ENCODE peak calls at places on chromosomes 7 and 10, in ten cellular contexts. One of them, this sample, is unnamed.

GRCh38 chr10:59773088-59773487 is 19.8 kb upstream of the MRLN start:
- DNase-seq in activated CD4-positive, CD25-positive, alpha-beta regulatory T cell: no peak
- DNase-seq in cardiac fibroblast: no peak
- DNase-seq in NCI-H2107: no peak
- DNase-seq in H7: no peak
- DNase-seq in iPS-NIHi11: no peak
- DNase-seq in HCT116: no peak
- DNase-seq in activated naive CD8-positive, alpha-beta T cell treated with anti-CD3 and anti-CD28 coated beads, Interleukin-2, amount 50 U/mL, for 16 hours: no peak
- DNase-seq in ELF-1: no peak
- DNase-seq in GM12891: no peak
- DNase-seq in this sample: no peak

GRCh38 chr7:95794917-95795515 is 22.7 kb downstream of the DYNC1I1 start:
- DNase-seq in H7: peak
- DNase-seq in activated CD4-positive, CD25-positive, alpha-beta regulatory T cell: no peak
- DNase-seq in HCT116: peak
- DNase-seq in cardiac fibroblast: peak
- DNase-seq in activated naive CD8-positive, alpha-beta T cell treated with anti-CD3 and anti-CD28 coated beads, Interleukin-2, amount 50 U/mL, for 16 hours: no peak
- DNase-seq in GM12891: no peak
- DNase-seq in NCI-H2107: no peak
- DNase-seq in iPS-NIHi11: peak
- DNase-seq in ELF-1: peak
- DNase-seq in this sample: peak

GRCh38 chr7:75957021-75957736 is 37.2 kb downstream of the TMEM120A start:
- DNase-seq in ELF-1: peak
- DNase-seq in HCT116: no peak
- DNase-seq in activated naive CD8-positive, alpha-beta T cell treated with anti-CD3 and anti-CD28 coated beads, Interleukin-2, amount 50 U/mL, for 16 hours: no peak
- DNase-seq in iPS-NIHi11: no peak
- DNase-seq in H7: peak
- DNase-seq in cardiac fibroblast: peak
- DNase-seq in activated CD4-positive, CD25-positive, alpha-beta regulatory T cell: no peak
- DNase-seq in NCI-H2107: no peak
- DNase-seq in GM12891: no peak
- DNase-seq in this sample: no peak

GRCh38 chr7:132276252-132276651 is 300.0 kb downstream of the PLXNA4 start:
- DNase-seq in H7: no peak
- DNase-seq in GM12891: no peak
- DNase-seq in NCI-H2107: no peak
- DNase-seq in ELF-1: no peak
- DNase-seq in HCT116: no peak
- DNase-seq in activated CD4-positive, CD25-positive, alpha-beta regulatory T cell: no peak
- DNase-seq in cardiac fibroblast: no peak
- DNase-seq in iPS-NIHi11: no peak
- DNase-seq in activated naive CD8-positive, alpha-beta T cell treated with anti-CD3 and anti-CD28 coated beads, Interleukin-2, amount 50 U/mL, for 16 hours: no peak
- DNase-seq in this sample: no peak

GRCh38 chr7:158586499-158587191 is 978 bp downstream of the PTPRN2 start:
- DNase-seq in NCI-H2107: no peak
- DNase-seq in activated CD4-positive, CD25-positive, alpha-beta regulatory T cell: no peak
- DNase-seq in GM12891: no peak
- DNase-seq in ELF-1: no peak
- DNase-seq in H7: peak
- DNase-seq in cardiac fibroblast: no peak
- DNase-seq in activated naive CD8-positive, alpha-beta T cell treated with anti-CD3 and anti-CD28 coated beads, Interleukin-2, amount 50 U/mL, for 16 hours: no peak
- DNase-seq in HCT116: no peak
- DNase-seq in iPS-NIHi11: no peak
- DNase-seq in this sample: no peak

GRCh38 chr10:71084061-71084817 is 128.1 kb upstream of the UNC5B start:
- DNase-seq in NCI-H2107: no peak
- DNase-seq in H7: peak
- DNase-seq in activated CD4-positive, CD25-positive, alpha-beta regulatory T cell: no peak
- DNase-seq in GM12891: no peak
- DNase-seq in HCT116: no peak
- DNase-seq in ELF-1: peak
- DNase-seq in cardiac fibroblast: no peak
- DNase-seq in iPS-NIHi11: peak
- DNase-seq in activated naive CD8-positive, alpha-beta T cell treated with anti-CD3 and anti-CD28 coated beads, Interleukin-2, amount 50 U/mL, for 16 hours: no peak
- DNase-seq in this sample: no peak

GRCh38 chr7:159026271-159027047 is 118.2 kb downstream of the VIPR2 start:
- DNase-seq in activated CD4-positive, CD25-positive, alpha-beta regulatory T cell: no peak
- DNase-seq in NCI-H2107: no peak
- DNase-seq in iPS-NIHi11: no peak
- DNase-seq in GM12891: no peak
- DNase-seq in HCT116: no peak
- DNase-seq in H7: peak
- DNase-seq in activated naive CD8-positive, alpha-beta T cell treated with anti-CD3 and anti-CD28 coated beads, Interleukin-2, amount 50 U/mL, for 16 hours: no peak
- DNase-seq in cardiac fibroblast: no peak
- DNase-seq in ELF-1: peak
- DNase-seq in this sample: no peak

GRCh38 chr7:111835066-111835465 is 272.8 kb upstream of the IMMP2L start:
- DNase-seq in activated naive CD8-positive, alpha-beta T cell treated with anti-CD3 and anti-CD28 coated beads, Interleukin-2, amount 50 U/mL, for 16 hours: no peak
- DNase-seq in iPS-NIHi11: no peak
- DNase-seq in activated CD4-positive, CD25-positive, alpha-beta regulatory T cell: no peak
- DNase-seq in NCI-H2107: no peak
- DNase-seq in ELF-1: no peak
- DNase-seq in GM12891: no peak
- DNase-seq in HCT116: no peak
- DNase-seq in cardiac fibroblast: peak
- DNase-seq in H7: no peak
- DNase-seq in this sample: no peak

GRCh38 chr7:74149556-74149955 is 24.6 kb upstream of the EIF4H start:
- DNase-seq in ELF-1: no peak
- DNase-seq in HCT116: no peak
- DNase-seq in GM12891: no peak
- DNase-seq in H7: no peak
- DNase-seq in cardiac fibroblast: no peak
- DNase-seq in NCI-H2107: no peak
- DNase-seq in iPS-NIHi11: no peak
- DNase-seq in activated CD4-positive, CD25-positive, alpha-beta regulatory T cell: no peak
- DNase-seq in activated naive CD8-positive, alpha-beta T cell treated with anti-CD3 and anti-CD28 coated beads, Interleukin-2, amount 50 U/mL, for 16 hours: no peak
- DNase-seq in this sample: no peak

GRCh38 chr7:126768836-126769235 is 483.9 kb downstream of the GRM8 start:
- DNase-seq in activated naive CD8-positive, alpha-beta T cell treated with anti-CD3 and anti-CD28 coated beads, Interleukin-2, amount 50 U/mL, for 16 hours: no peak
- DNase-seq in iPS-NIHi11: no peak
- DNase-seq in GM12891: no peak
- DNase-seq in activated CD4-positive, CD25-positive, alpha-beta regulatory T cell: no peak
- DNase-seq in H7: no peak
- DNase-seq in cardiac fibroblast: no peak
- DNase-seq in HCT116: no peak
- DNase-seq in NCI-H2107: no peak
- DNase-seq in ELF-1: no peak
- DNase-seq in this sample: no peak

GRCh38 chr10:110893559-110894179 is 21.9 kb downstream of the PDCD4 start:
- DNase-seq in cardiac fibroblast: peak
- DNase-seq in iPS-NIHi11: peak
- DNase-seq in activated naive CD8-positive, alpha-beta T cell treated with anti-CD3 and anti-CD28 coated beads, Interleukin-2, amount 50 U/mL, for 16 hours: no peak
- DNase-seq in H7: peak
- DNase-seq in NCI-H2107: no peak
- DNase-seq in HCT116: peak
- DNase-seq in ELF-1: no peak
- DNase-seq in GM12891: no peak
- DNase-seq in activated CD4-positive, CD25-positive, alpha-beta regulatory T cell: no peak
- DNase-seq in this sample: peak

GRCh38 chr10:77983384-77984341 is 45.7 kb downstream of the POLR3A start:
- DNase-seq in HCT116: no peak
- DNase-seq in activated naive CD8-positive, alpha-beta T cell treated with anti-CD3 and anti-CD28 coated beads, Interleukin-2, amount 50 U/mL, for 16 hours: no peak
- DNase-seq in activated CD4-positive, CD25-positive, alpha-beta regulatory T cell: no peak
- DNase-seq in ELF-1: no peak
- DNase-seq in iPS-NIHi11: no peak
- DNase-seq in cardiac fibroblast: peak
- DNase-seq in GM12891: no peak
- DNase-seq in NCI-H2107: no peak
- DNase-seq in H7: no peak
- DNase-seq in this sample: peak

GRCh38 chr7:47483604-47484273 is 98.2 kb downstream of the TNS3 start:
- DNase-seq in NCI-H2107: no peak
- DNase-seq in H7: no peak
- DNase-seq in cardiac fibroblast: peak
- DNase-seq in HCT116: no peak
- DNase-seq in activated CD4-positive, CD25-positive, alpha-beta regulatory T cell: no peak
- DNase-seq in iPS-NIHi11: no peak
- DNase-seq in ELF-1: no peak
- DNase-seq in activated naive CD8-positive, alpha-beta T cell treated with anti-CD3 and anti-CD28 coated beads, Interleukin-2, amount 50 U/mL, for 16 hours: no peak
- DNase-seq in GM12891: no peak
- DNase-seq in this sample: peak

GRCh38 chr10:88113232-88113631 is 249.8 kb downstream of the PTEN start:
- DNase-seq in GM12891: no peak
- DNase-seq in HCT116: no peak
- DNase-seq in NCI-H2107: no peak
- DNase-seq in cardiac fibroblast: peak
- DNase-seq in iPS-NIHi11: no peak
- DNase-seq in activated CD4-positive, CD25-positive, alpha-beta regulatory T cell: no peak
- DNase-seq in H7: no peak
- DNase-seq in activated naive CD8-positive, alpha-beta T cell treated with anti-CD3 and anti-CD28 coated beads, Interleukin-2, amount 50 U/mL, for 16 hours: no peak
- DNase-seq in ELF-1: no peak
- DNase-seq in this sample: no peak

GRCh38 chr10:101687088-101687487 is 7.9 kb downstream of the FBXW4 start:
- DNase-seq in ELF-1: no peak
- DNase-seq in iPS-NIHi11: no peak
- DNase-seq in H7: no peak
- DNase-seq in GM12891: no peak
- DNase-seq in activated naive CD8-positive, alpha-beta T cell treated with anti-CD3 and anti-CD28 coated beads, Interleukin-2, amount 50 U/mL, for 16 hours: no peak
- DNase-seq in NCI-H2107: no peak
- DNase-seq in activated CD4-positive, CD25-positive, alpha-beta regulatory T cell: no peak
- DNase-seq in HCT116: no peak
- DNase-seq in cardiac fibroblast: no peak
- DNase-seq in this sample: no peak

GRCh38 chr10:69335063-69335587 is 56.8 kb downstream of the HK1 start:
- DNase-seq in cardiac fibroblast: peak
- DNase-seq in HCT116: no peak
- DNase-seq in activated CD4-positive, CD25-positive, alpha-beta regulatory T cell: no peak
- DNase-seq in NCI-H2107: no peak
- DNase-seq in activated naive CD8-positive, alpha-beta T cell treated with anti-CD3 and anti-CD28 coated beads, Interleukin-2, amount 50 U/mL, for 16 hours: no peak
- DNase-seq in ELF-1: no peak
- DNase-seq in GM12891: no peak
- DNase-seq in H7: no peak
- DNase-seq in iPS-NIHi11: no peak
- DNase-seq in this sample: peak

GRCh38 chr10:6563075-6563474 is 17.0 kb downstream of the PRKCQ start:
- DNase-seq in NCI-H2107: no peak
- DNase-seq in cardiac fibroblast: no peak
- DNase-seq in activated CD4-positive, CD25-positive, alpha-beta regulatory T cell: peak
- DNase-seq in GM12891: no peak
- DNase-seq in ELF-1: no peak
- DNase-seq in HCT116: no peak
- DNase-seq in activated naive CD8-positive, alpha-beta T cell treated with anti-CD3 and anti-CD28 coated beads, Interleukin-2, amount 50 U/mL, for 16 hours: peak
- DNase-seq in iPS-NIHi11: no peak
- DNase-seq in H7: no peak
- DNase-seq in this sample: no peak

GRCh38 chr10:47414227-47414592 is 30.1 kb upstream of the ZNF488 start:
- DNase-seq in HCT116: no peak
- DNase-seq in ELF-1: no peak
- DNase-seq in H7: no peak
- DNase-seq in cardiac fibroblast: no peak
- DNase-seq in activated naive CD8-positive, alpha-beta T cell treated with anti-CD3 and anti-CD28 coated beads, Interleukin-2, amount 50 U/mL, for 16 hours: no peak
- DNase-seq in NCI-H2107: no peak
- DNase-seq in iPS-NIHi11: no peak
- DNase-seq in GM12891: no peak
- DNase-seq in activated CD4-positive, CD25-positive, alpha-beta regulatory T cell: no peak
- DNase-seq in this sample: no peak

GRCh38 chr10:3924344-3924743 is 139.3 kb upstream of the KLF6 start:
- DNase-seq in GM12891: no peak
- DNase-seq in cardiac fibroblast: peak
- DNase-seq in H7: no peak
- DNase-seq in activated naive CD8-positive, alpha-beta T cell treated with anti-CD3 and anti-CD28 coated beads, Interleukin-2, amount 50 U/mL, for 16 hours: no peak
- DNase-seq in NCI-H2107: no peak
- DNase-seq in activated CD4-positive, CD25-positive, alpha-beta regulatory T cell: no peak
- DNase-seq in ELF-1: no peak
- DNase-seq in HCT116: no peak
- DNase-seq in iPS-NIHi11: no peak
- DNase-seq in this sample: peak

GRCh38 chr7:97733276-97734206 is 1.7 kb downstream of the TAC1 start:
- DNase-seq in activated naive CD8-positive, alpha-beta T cell treated with anti-CD3 and anti-CD28 coated beads, Interleukin-2, amount 50 U/mL, for 16 hours: no peak
- DNase-seq in iPS-NIHi11: peak
- DNase-seq in cardiac fibroblast: no peak
- DNase-seq in ELF-1: peak
- DNase-seq in activated CD4-positive, CD25-positive, alpha-beta regulatory T cell: no peak
- DNase-seq in GM12891: no peak
- DNase-seq in H7: peak
- DNase-seq in HCT116: no peak
- DNase-seq in NCI-H2107: no peak
- DNase-seq in this sample: no peak

GRCh38 chr7:95476072-95476845 is 9.5 kb upstream of the ASB4 start:
- DNase-seq in HCT116: no peak
- DNase-seq in GM12891: no peak
- DNase-seq in ELF-1: peak
- DNase-seq in H7: no peak
- DNase-seq in activated naive CD8-positive, alpha-beta T cell treated with anti-CD3 and anti-CD28 coated beads, Interleukin-2, amount 50 U/mL, for 16 hours: no peak
- DNase-seq in cardiac fibroblast: no peak
- DNase-seq in activated CD4-positive, CD25-positive, alpha-beta regulatory T cell: no peak
- DNase-seq in iPS-NIHi11: no peak
- DNase-seq in NCI-H2107: no peak
- DNase-seq in this sample: peak

GRCh38 chr10:60816624-60817023 is 38.3 kb downstream of the CDK1 start:
- DNase-seq in H7: peak
- DNase-seq in GM12891: peak
- DNase-seq in ELF-1: no peak
- DNase-seq in activated naive CD8-positive, alpha-beta T cell treated with anti-CD3 and anti-CD28 coated beads, Interleukin-2, amount 50 U/mL, for 16 hours: peak
- DNase-seq in iPS-NIHi11: peak
- DNase-seq in activated CD4-positive, CD25-positive, alpha-beta regulatory T cell: no peak
- DNase-seq in NCI-H2107: peak
- DNase-seq in HCT116: peak
- DNase-seq in cardiac fibroblast: peak
- DNase-seq in this sample: peak

GRCh38 chr7:155377837-155378579 is 79.9 kb upstream of the EN2 start:
- DNase-seq in activated naive CD8-positive, alpha-beta T cell treated with anti-CD3 and anti-CD28 coated beads, Interleukin-2, amount 50 U/mL, for 16 hours: no peak
- DNase-seq in activated CD4-positive, CD25-positive, alpha-beta regulatory T cell: no peak
- DNase-seq in HCT116: no peak
- DNase-seq in ELF-1: peak
- DNase-seq in GM12891: no peak
- DNase-seq in iPS-NIHi11: peak
- DNase-seq in H7: peak
- DNase-seq in cardiac fibroblast: peak
- DNase-seq in NCI-H2107: no peak
- DNase-seq in this sample: peak

GRCh38 chr10:91772869-91773268 is 25.4 kb upstream of the TNKS2 start:
- DNase-seq in cardiac fibroblast: no peak
- DNase-seq in ELF-1: no peak
- DNase-seq in iPS-NIHi11: no peak
- DNase-seq in H7: no peak
- DNase-seq in activated CD4-positive, CD25-positive, alpha-beta regulatory T cell: no peak
- DNase-seq in NCI-H2107: no peak
- DNase-seq in HCT116: no peak
- DNase-seq in GM12891: no peak
- DNase-seq in activated naive CD8-positive, alpha-beta T cell treated with anti-CD3 and anti-CD28 coated beads, Interleukin-2, amount 50 U/mL, for 16 hours: no peak
- DNase-seq in this sample: no peak

GRCh38 chr7:130366561-130366960 is 13.7 kb upstream of the CPA1 start:
- DNase-seq in activated naive CD8-positive, alpha-beta T cell treated with anti-CD3 and anti-CD28 coated beads, Interleukin-2, amount 50 U/mL, for 16 hours: no peak
- DNase-seq in activated CD4-positive, CD25-positive, alpha-beta regulatory T cell: no peak
- DNase-seq in GM12891: no peak
- DNase-seq in HCT116: no peak
- DNase-seq in ELF-1: no peak
- DNase-seq in cardiac fibroblast: no peak
- DNase-seq in H7: no peak
- DNase-seq in iPS-NIHi11: no peak
- DNase-seq in NCI-H2107: no peak
- DNase-seq in this sample: peak

GRCh38 chr7:135160858-135161653 is 9.5 kb downstream of the CYREN start:
- DNase-seq in H7: peak
- DNase-seq in activated naive CD8-positive, alpha-beta T cell treated with anti-CD3 and anti-CD28 coated beads, Interleukin-2, amount 50 U/mL, for 16 hours: no peak
- DNase-seq in cardiac fibroblast: no peak
- DNase-seq in iPS-NIHi11: no peak
- DNase-seq in GM12891: no peak
- DNase-seq in NCI-H2107: no peak
- DNase-seq in ELF-1: no peak
- DNase-seq in activated CD4-positive, CD25-positive, alpha-beta regulatory T cell: no peak
- DNase-seq in HCT116: no peak
- DNase-seq in this sample: peak

GRCh38 chr10:95233377-95234034 is 39.5 kb downstream of the ACSM6 start:
- DNase-seq in GM12891: no peak
- DNase-seq in HCT116: no peak
- DNase-seq in iPS-NIHi11: no peak
- DNase-seq in activated CD4-positive, CD25-positive, alpha-beta regulatory T cell: no peak
- DNase-seq in ELF-1: no peak
- DNase-seq in cardiac fibroblast: no peak
- DNase-seq in NCI-H2107: no peak
- DNase-seq in H7: no peak
- DNase-seq in activated naive CD8-positive, alpha-beta T cell treated with anti-CD3 and anti-CD28 coated beads, Interleukin-2, amount 50 U/mL, for 16 hours: no peak
- DNase-seq in this sample: no peak

GRCh38 chr10:75250934-75251333 is 15.2 kb upstream of the COMTD1 start:
- DNase-seq in H7: no peak
- DNase-seq in NCI-H2107: no peak
- DNase-seq in ELF-1: no peak
- DNase-seq in activated CD4-positive, CD25-positive, alpha-beta regulatory T cell: no peak
- DNase-seq in activated naive CD8-positive, alpha-beta T cell treated with anti-CD3 and anti-CD28 coated beads, Interleukin-2, amount 50 U/mL, for 16 hours: no peak
- DNase-seq in iPS-NIHi11: no peak
- DNase-seq in cardiac fibroblast: no peak
- DNase-seq in GM12891: no peak
- DNase-seq in HCT116: no peak
- DNase-seq in this sample: no peak